ENCODE peak calls at places on chromosomes 3 and 15, in four cellular contexts. One of them, this sample, is unnamed.
A peak's percentile ranks its signal among the peaks of the same experiment; 100 is the strongest.

GRCh38 chr3:72505539-72506430 is 342.5 kb downstream of the SHQ1 start:
- DNase-seq in brain microvascular endothelial cell: no peak
- DNase-seq in SK-N-SH: no peak
- DNase-seq in CD8-positive, alpha-beta T cell: no peak
- DNase-seq in this sample: no peak

GRCh38 chr3:156674911-156675743 is 737 bp downstream of the TIPARP start:
- DNase-seq in brain microvascular endothelial cell: peak; percentile 35
- DNase-seq in SK-N-SH: peak; percentile 81
- DNase-seq in CD8-positive, alpha-beta T cell: peak; percentile 39
- DNase-seq in this sample: peak; percentile 85

GRCh38 chr15:77819271-77819806 is 186.6 kb upstream of the LINGO1 start:
- DNase-seq in brain microvascular endothelial cell: no peak
- DNase-seq in SK-N-SH: peak; percentile 79
- DNase-seq in CD8-positive, alpha-beta T cell: no peak
- DNase-seq in this sample: no peak

GRCh38 chr15:48761393-48762158 is 49.3 kb downstream of the CEP152 start:
- DNase-seq in brain microvascular endothelial cell: no peak
- DNase-seq in SK-N-SH: no peak
- DNase-seq in CD8-positive, alpha-beta T cell: no peak
- DNase-seq in this sample: no peak

GRCh38 chr3:50503947-50504346 is 513 bp upstream of the CACNA2D2 start:
- DNase-seq in brain microvascular endothelial cell: no peak
- DNase-seq in SK-N-SH: no peak
- DNase-seq in CD8-positive, alpha-beta T cell: no peak
- DNase-seq in this sample: no peak

GRCh38 chr3:129892486-129892856 is 1.0 kb downstream of the TMCC1 start:
- DNase-seq in brain microvascular endothelial cell: no peak
- DNase-seq in SK-N-SH: no peak
- DNase-seq in CD8-positive, alpha-beta T cell: no peak
- DNase-seq in this sample: no peak

GRCh38 chr3:100400424-100400781 is 486 bp downstream of the TOMM70 start:
- DNase-seq in brain microvascular endothelial cell: no peak
- DNase-seq in SK-N-SH: no peak
- DNase-seq in CD8-positive, alpha-beta T cell: peak; percentile 70
- DNase-seq in this sample: no peak

GRCh38 chr3:176939022-176939817 is 258.1 kb downstream of the TBL1XR1 start:
- DNase-seq in brain microvascular endothelial cell: peak; percentile 51
- DNase-seq in SK-N-SH: peak; percentile 68
- DNase-seq in CD8-positive, alpha-beta T cell: no peak
- DNase-seq in this sample: no peak

GRCh38 chr3:170751083-170751893 is 118.7 kb downstream of the RPL22L1 start:
- DNase-seq in brain microvascular endothelial cell: peak; percentile 86
- DNase-seq in SK-N-SH: no peak
- DNase-seq in CD8-positive, alpha-beta T cell: no peak
- DNase-seq in this sample: peak; percentile 86

GRCh38 chr3:51706021-51706485 is 815 bp upstream of the GRM2 start:
- DNase-seq in brain microvascular endothelial cell: no peak
- DNase-seq in SK-N-SH: peak; percentile 71
- DNase-seq in CD8-positive, alpha-beta T cell: no peak
- DNase-seq in this sample: peak; percentile 12

GRCh38 chr3:127123533-127123932 is 69.4 kb upstream of the PRR23E start:
- DNase-seq in brain microvascular endothelial cell: no peak
- DNase-seq in SK-N-SH: no peak
- DNase-seq in CD8-positive, alpha-beta T cell: no peak
- DNase-seq in this sample: no peak

DNA sequence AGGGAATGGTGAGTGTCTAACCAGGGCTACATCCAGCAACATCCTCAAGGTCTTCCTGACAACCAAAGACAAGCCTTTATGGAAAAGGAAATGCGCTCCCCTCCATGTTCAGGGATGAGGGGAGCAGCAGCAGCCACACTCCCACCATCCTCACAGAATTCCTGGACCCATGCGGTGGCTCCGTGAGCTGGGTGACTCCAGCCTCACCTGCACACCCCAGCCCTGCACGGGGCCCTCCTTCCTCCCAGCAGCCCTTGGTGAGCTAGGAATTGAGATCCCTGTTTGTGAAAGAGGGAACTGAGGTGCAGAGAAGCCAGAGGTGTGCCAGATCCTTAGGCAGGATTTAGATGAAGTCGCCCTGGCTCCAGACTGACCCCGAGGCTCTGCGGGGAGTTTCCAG is 52.3 kb downstream of the GRIP2 start:
- DNase-seq in brain microvascular endothelial cell: no peak
- DNase-seq in SK-N-SH: no peak
- DNase-seq in CD8-positive, alpha-beta T cell: no peak
- DNase-seq in this sample: no peak
- H3K36me3 ChIP-seq in brain microvascular endothelial cell: peaks cover 17% of the 10 kb centered on the region
- H3K36me3 ChIP-seq in SK-N-SH: peaks cover 17% of the 10 kb centered on the region
- H3K36me3 ChIP-seq in CD8-positive, alpha-beta T cell: peaks cover 21% of the 10 kb centered on the region
- H3K36me3 ChIP-seq in this sample: no peaks in the 10 kb centered on the region

DNA sequence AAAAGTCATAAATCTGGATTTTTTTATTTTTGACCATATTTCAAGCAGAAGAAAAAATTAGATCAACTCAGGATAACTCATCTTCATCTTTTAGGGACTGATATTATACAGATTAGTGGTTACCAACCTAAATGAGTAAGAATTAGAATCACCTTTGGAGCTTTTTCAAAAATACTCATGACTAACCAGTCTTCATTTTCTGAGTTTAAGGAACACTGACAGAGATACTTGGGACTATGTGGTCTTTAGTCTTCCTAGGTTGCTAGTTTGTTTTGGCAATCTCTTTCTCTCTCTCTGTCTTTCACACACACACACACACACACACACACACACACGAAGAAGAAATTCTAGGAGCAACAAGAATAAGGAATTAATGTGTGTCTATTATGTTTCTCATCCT is 50.1 kb downstream of the TMOD3 start:
- DNase-seq in brain microvascular endothelial cell: peak; percentile 11
- DNase-seq in SK-N-SH: no peak
- DNase-seq in CD8-positive, alpha-beta T cell: no peak
- DNase-seq in this sample: no peak
- H3K36me3 ChIP-seq in brain microvascular endothelial cell: no peaks in the 10 kb centered on the region
- H3K36me3 ChIP-seq in SK-N-SH: no peaks in the 10 kb centered on the region
- H3K36me3 ChIP-seq in CD8-positive, alpha-beta T cell: peaks cover 3% of the 10 kb centered on the region
- H3K36me3 ChIP-seq in this sample: no peaks in the 10 kb centered on the region

DNA sequence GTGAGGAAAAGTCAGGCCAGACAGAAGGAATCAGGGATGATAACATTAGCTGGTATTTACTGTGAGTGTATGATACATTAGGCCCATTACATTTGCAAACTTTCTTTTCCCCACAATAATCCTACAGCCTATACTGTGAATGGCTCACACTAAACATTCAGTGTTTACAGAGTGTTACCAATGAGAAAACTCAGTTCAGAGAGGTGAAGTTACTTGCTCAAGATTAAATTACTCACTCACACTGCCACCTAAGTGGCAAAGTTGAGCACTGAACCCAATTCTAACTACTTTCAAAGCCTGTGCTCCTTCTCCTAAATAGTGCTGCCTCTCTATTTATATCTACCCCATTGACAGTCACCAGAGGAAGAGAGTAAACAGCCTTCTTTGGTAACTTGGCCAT is 8.5 kb downstream of the XPC start:
- DNase-seq in brain microvascular endothelial cell: no peak
- DNase-seq in SK-N-SH: no peak
- DNase-seq in CD8-positive, alpha-beta T cell: no peak
- DNase-seq in this sample: no peak
- H3K36me3 ChIP-seq in brain microvascular endothelial cell: peaks cover 63% of the 10 kb centered on the region
- H3K36me3 ChIP-seq in SK-N-SH: peaks cover 80% of the 10 kb centered on the region
- H3K36me3 ChIP-seq in CD8-positive, alpha-beta T cell: peaks cover 75% of the 10 kb centered on the region
- H3K36me3 ChIP-seq in this sample: peaks cover 17% of the 10 kb centered on the region

GRCh38 chr3:196931828-196932587 is 10.3 kb downstream of the NCBP2 start:
- DNase-seq in brain microvascular endothelial cell: no peak
- DNase-seq in SK-N-SH: no peak
- DNase-seq in CD8-positive, alpha-beta T cell: no peak
- DNase-seq in this sample: no peak

GRCh38 chr3:196927571-196928453 is 14.5 kb downstream of the NCBP2 start:
- DNase-seq in brain microvascular endothelial cell: no peak
- DNase-seq in SK-N-SH: no peak
- DNase-seq in CD8-positive, alpha-beta T cell: no peak
- DNase-seq in this sample: no peak

GRCh38 chr3:196936288-196936687 is 6.0 kb downstream of the NCBP2 start:
- DNase-seq in brain microvascular endothelial cell: no peak
- DNase-seq in SK-N-SH: no peak
- DNase-seq in CD8-positive, alpha-beta T cell: no peak
- DNase-seq in this sample: no peak

GRCh38 chr3:196932600-196932999 is 9.7 kb downstream of the NCBP2 start:
- DNase-seq in brain microvascular endothelial cell: no peak
- DNase-seq in SK-N-SH: no peak
- DNase-seq in CD8-positive, alpha-beta T cell: no peak
- DNase-seq in this sample: no peak

GRCh38 chr3:196931157-196931556 is 11.2 kb downstream of the NCBP2 start:
- DNase-seq in brain microvascular endothelial cell: no peak
- DNase-seq in SK-N-SH: no peak
- DNase-seq in CD8-positive, alpha-beta T cell: no peak
- DNase-seq in this sample: no peak
- H3K36me3 ChIP-seq in brain microvascular endothelial cell: peaks cover 58% of the 10 kb centered on the region
- H3K36me3 ChIP-seq in SK-N-SH: peaks cover 76% of the 10 kb centered on the region
- H3K36me3 ChIP-seq in CD8-positive, alpha-beta T cell: peaks cover 48% of the 10 kb centered on the region
- H3K36me3 ChIP-seq in this sample: peaks cover 5% of the 10 kb centered on the region

GRCh38 chr3:128503751-128504532 is 10.9 kb upstream of the GATA2 start:
- DNase-seq in brain microvascular endothelial cell: no peak
- DNase-seq in SK-N-SH: no peak
- DNase-seq in CD8-positive, alpha-beta T cell: no peak
- DNase-seq in this sample: no peak

GRCh38 chr3:128501431-128501830 is 8.4 kb upstream of the GATA2 start:
- DNase-seq in brain microvascular endothelial cell: no peak
- DNase-seq in SK-N-SH: no peak
- DNase-seq in CD8-positive, alpha-beta T cell: no peak
- DNase-seq in this sample: no peak

GRCh38 chr3:128504533-128504915 is 11.5 kb upstream of the GATA2 start:
- DNase-seq in brain microvascular endothelial cell: no peak
- DNase-seq in SK-N-SH: no peak
- DNase-seq in CD8-positive, alpha-beta T cell: no peak
- DNase-seq in this sample: no peak

GRCh38 chr3:128503164-128503651 is 10.2 kb upstream of the GATA2 start:
- DNase-seq in brain microvascular endothelial cell: no peak
- DNase-seq in SK-N-SH: no peak
- DNase-seq in CD8-positive, alpha-beta T cell: no peak
- DNase-seq in this sample: no peak

GRCh38 chr3:128502712-128503111 is 9.7 kb upstream of the GATA2 start:
- DNase-seq in brain microvascular endothelial cell: no peak
- DNase-seq in SK-N-SH: no peak
- DNase-seq in CD8-positive, alpha-beta T cell: no peak
- DNase-seq in this sample: no peak
- H3K36me3 ChIP-seq in brain microvascular endothelial cell: no peaks in the 10 kb centered on the region
- H3K36me3 ChIP-seq in SK-N-SH: no peaks in the 10 kb centered on the region
- H3K36me3 ChIP-seq in CD8-positive, alpha-beta T cell: no peaks in the 10 kb centered on the region
- H3K36me3 ChIP-seq in this sample: no peaks in the 10 kb centered on the region

This sample was measured in aorta.